ENCODE peak calls at places on chromosomes 13 and 19, in four cellular contexts. One of them, this sample, is unnamed.

GRCh38 chr19:6739884-6740588 is 556 bp downstream of the TRIP10 start:
- DNase-seq in LoVo: no peak
- DNase-seq in hypothalamus: no peak
- DNase-seq in GM23338: peak; percentile 68
- DNase-seq in this sample: peak; percentile 63

GRCh38 chr13:46374710-46375109 is 12.3 kb downstream of the RUBCNL start:
- DNase-seq in LoVo: no peak
- DNase-seq in hypothalamus: no peak
- DNase-seq in GM23338: no peak
- DNase-seq in this sample: no peak

GRCh38 chr19:16596399-16596798 is 24.2 kb upstream of the SLC35E1 start:
- DNase-seq in LoVo: no peak
- DNase-seq in hypothalamus: no peak
- DNase-seq in GM23338: no peak
- DNase-seq in this sample: no peak

GRCh38 chr19:13984186-13984585 is 21.9 kb downstream of the RFX1 start:
- DNase-seq in LoVo: no peak
- DNase-seq in hypothalamus: no peak
- DNase-seq in GM23338: no peak
- DNase-seq in this sample: no peak

GRCh38 chr13:35086667-35087066 is 144.6 kb downstream of the NBEA start:
- DNase-seq in LoVo: no peak
- DNase-seq in hypothalamus: no peak
- DNase-seq in GM23338: no peak
- DNase-seq in this sample: peak; percentile 69

GRCh38 chr13:107376393-107377085 is 808.6 kb upstream of the ARGLU1 start:
- DNase-seq in LoVo: no peak
- DNase-seq in hypothalamus: no peak
- DNase-seq in GM23338: no peak
- DNase-seq in this sample: no peak

GRCh38 chr13:45105895-45106294 is 14.4 kb upstream of the GTF2F2 start:
- DNase-seq in LoVo: no peak
- DNase-seq in hypothalamus: no peak
- DNase-seq in GM23338: no peak
- DNase-seq in this sample: no peak

GRCh38 chr13:105159794-105160193 is 1375.7 kb downstream of the EFNB2 start:
- DNase-seq in LoVo: no peak
- DNase-seq in hypothalamus: no peak
- DNase-seq in GM23338: no peak
- DNase-seq in this sample: no peak

GRCh38 chr13:98447881-98448641 is 128.8 kb downstream of the STK24 start:
- DNase-seq in LoVo: no peak
- DNase-seq in hypothalamus: peak; percentile 39
- DNase-seq in GM23338: peak; percentile 95
- DNase-seq in this sample: no peak

GRCh38 chr13:50133277-50133953 is 118.2 kb downstream of the KCNRG start:
- DNase-seq in LoVo: no peak
- DNase-seq in hypothalamus: no peak
- DNase-seq in GM23338: peak; percentile 69
- DNase-seq in this sample: no peak

GRCh38 chr19:39846678-39847486 is 703 bp upstream of the FBL start:
- DNase-seq in LoVo: no peak
- DNase-seq in hypothalamus: no peak
- DNase-seq in GM23338: peak; percentile 48
- DNase-seq in this sample: no peak

GRCh38 chr13:45301263-45301662 is 39.7 kb downstream of the TPT1 start:
- DNase-seq in LoVo: no peak
- DNase-seq in hypothalamus: no peak
- DNase-seq in GM23338: no peak
- DNase-seq in this sample: no peak

GRCh38 chr13:44396963-44397580 is 23.4 kb downstream of the SERP2 start:
- DNase-seq in LoVo: no peak
- DNase-seq in hypothalamus: no peak
- DNase-seq in GM23338: no peak
- DNase-seq in this sample: peak; percentile 47

GRCh38 chr19:49422407-49423277 is 599 bp downstream of the PTH2 start:
- DNase-seq in LoVo: no peak
- DNase-seq in hypothalamus: no peak
- DNase-seq in GM23338: peak; percentile 86
- DNase-seq in this sample: no peak

GRCh38 chr13:57672168-57672567 is 40.6 kb downstream of the PCDH17 start:
- DNase-seq in LoVo: no peak
- DNase-seq in hypothalamus: no peak
- DNase-seq in GM23338: peak; percentile 17
- DNase-seq in this sample: no peak

GRCh38 chr13:75458696-75459422 is 23.1 kb downstream of the TBC1D4 start:
- DNase-seq in LoVo: no peak
- DNase-seq in hypothalamus: no peak
- DNase-seq in GM23338: peak; percentile 40
- DNase-seq in this sample: no peak

This sample was measured in myocyte.